ENCODE peak calls at places on chromosomes 3 and 15, in four cellular contexts. A is prostate gland, U is breast epithelium, H is transverse colon. S is an unnamed sample.
A peak's percentile ranks its signal among the peaks of the same experiment; 100 is the strongest.

GRCh38 chr15:95922431-95922830 is 408.1 kb upstream of the NR2F2 start:
- DNase-seq in A (no peak), U (no peak), H (no peak), S (no peak)

GRCh38 chr3:156533205-156533604 is 21.7 kb downstream of the SSR3 start:
- DNase-seq in A (no peak), U (no peak), H (no peak), S (no peak)

GRCh38 chr3:52615178-52615577 is 70.5 kb downstream of the PBRM1 start:
- DNase-seq in A (no peak), U (no peak), H (no peak), S (no peak)

GRCh38 chr3:77945320-77945719 is 905.4 kb downstream of the ROBO2 start:
- DNase-seq in A (no peak), U (no peak), H (no peak), S (no peak)

GRCh38 chr3:188244395-188244861 is 90.5 kb downstream of the LPP start:
- DNase-seq in A (no peak), U (no peak), H (no peak), S (no peak)

GRCh38 chr15:45546789-45547188 is 24.2 kb upstream of the SLC30A4 start:
- DNase-seq in A (no peak), U (no peak), H (no peak), S (no peak)

GRCh38 chr3:42061711-42062408 is 29.3 kb upstream of the TRAK1 start:
- DNase-seq in A (no peak), U (no peak), H (peak; percentile 72), S (no peak)

GRCh38 chr3:45640724-45641361 is 46.3 kb downstream of the LIMD1 start:
- DNase-seq in A (no peak), U (no peak), H (no peak), S (no peak)

GRCh38 chr15:63021031-63021430 is 21.5 kb upstream of the TPM1 start:
- DNase-seq in A (no peak), U (no peak), H (no peak), S (no peak)

GRCh38 chr15:93372209-93372910 is 283.3 kb upstream of the RGMA start:
- DNase-seq in A (no peak), U (no peak), H (no peak), S (no peak)

GRCh38 chr3:34969513-34969912 is 669.8 kb upstream of the ARPP21 start:
- DNase-seq in A (no peak), U (no peak), H (no peak), S (no peak)

GRCh38 chr3:55160241-55160877 is 232.5 kb upstream of the LRTM1 start:
- DNase-seq in A (no peak), U (no peak), H (peak; percentile 45), S (peak; percentile 57)

GRCh38 chr3:66428733-66429132 is 72.1 kb downstream of the LRIG1 start:
- DNase-seq in A (peak; percentile 94), U (peak; percentile 85), H (peak; percentile 66), S (no peak)

GRCh38 chr3:73037369-73037699 is 24.1 kb upstream of the EBLN2 start:
- DNase-seq in A (no peak), U (no peak), H (no peak), S (no peak)

GRCh38 chr15:31361764-31362120 is 35.1 kb downstream of the KLF13 start:
- DNase-seq in A (no peak), U (no peak), H (no peak), S (no peak)
- H3K4me3 ChIP-seq in A (no peak overlapping the region), U (no peak overlapping the region), H (no peak overlapping the region), S (peak overlapping the region; percentile 15)

GRCh38 chr3:114660808-114661207 is 367.0 kb downstream of the TIGIT start:
- DNase-seq in A (no peak), U (no peak), H (no peak), S (no peak)

GRCh38 chr3:114664006-114664405 is 370.2 kb downstream of the TIGIT start:
- DNase-seq in A (no peak), U (no peak), H (no peak), S (no peak)

GRCh38 chr3:114660124-114660523 is 366.3 kb downstream of the TIGIT start:
- DNase-seq in A (no peak), U (no peak), H (no peak), S (no peak)

GRCh38 chr3:114659109-114660081 is 365.6 kb downstream of the TIGIT start:
- DNase-seq in A (no peak), U (no peak), H (no peak), S (no peak)
- H3K27ac ChIP-seq in A (no peak overlapping the region), U (peak overlapping the region; percentile 70), H (peak overlapping the region; percentile 48), S (peak overlapping the region; percentile 55)

GRCh38 chr3:117671707-117672318 is 962.2 kb downstream of the TUSC7 start:
- DNase-seq in A (no peak), U (no peak), H (peak; percentile 6), S (no peak)
- TF ChIP-seq POLR2AphosphoS5 in A (no peak), U (no peak), H (no peak), S (no peak)

GRCh38 chr3:150602426-150603089 is 563 bp upstream of the SELENOT start:
- DNase-seq in A (no peak), U (no peak), H (no peak), S (no peak)

GRCh38 chr3:150607267-150608065 is 4.3 kb downstream of the SELENOT start:
- DNase-seq in A (no peak), U (no peak), H (no peak), S (no peak)

GRCh38 chr3:150603090-150603887 is at the start of gene SELENOT:
- DNase-seq in A (peak; percentile 93), U (peak; percentile 92), H (peak; percentile 95), S (peak; percentile 98)

GRCh38 chr3:150603888-150604319 is 783 bp downstream of the SELENOT start:
- DNase-seq in A (peak; percentile 32), U (no peak), H (no peak), S (no peak)

DNA sequence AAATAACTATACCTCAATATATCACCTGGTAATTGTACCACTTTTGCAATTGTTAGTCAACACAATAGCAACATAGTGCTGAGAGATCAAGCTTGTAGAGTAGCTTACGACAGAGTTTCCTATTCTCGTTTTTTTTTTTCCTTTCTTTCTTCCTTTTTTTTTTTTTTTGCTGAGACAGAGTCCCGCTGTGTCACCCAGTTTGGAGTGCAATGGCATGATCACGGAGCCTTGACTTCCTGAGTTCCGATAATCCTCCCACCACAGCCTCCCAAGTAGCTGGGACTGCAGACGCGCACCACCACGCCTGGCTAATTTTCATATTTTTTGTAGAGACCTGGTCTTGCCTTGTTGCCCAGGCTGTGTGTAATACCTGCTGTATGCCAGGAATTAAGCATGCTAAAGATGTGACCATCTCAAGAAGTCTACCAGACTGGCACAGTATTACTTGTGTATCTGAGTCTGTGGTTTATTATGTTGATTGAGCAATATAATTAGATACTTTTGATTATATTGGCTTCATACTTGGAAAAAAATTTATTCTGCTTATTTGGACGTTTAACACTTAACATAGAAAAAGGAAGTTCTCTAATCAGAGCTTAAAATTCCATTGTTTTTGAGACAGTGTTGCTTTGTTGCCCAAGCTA is 3.0 kb downstream of the SELENOT start:
- DNase-seq in A (no peak), U (no peak), H (no peak), S (no peak)
- H3K4me3 ChIP-seq in A (no peak overlapping the region), U (no peak overlapping the region), H (no peak overlapping the region), S (no peak overlapping the region)